ENCODE peak calls at places on chromosomes 16 and 17, in seven cellular contexts. One of them, this sample, is unnamed.

GRCh38 chr17:13429201-13429600 is 172.5 kb downstream of the HS3ST3A1 start:
- DNase-seq in testis: no peak
- DNase-seq in AG04450: peak
- DNase-seq in astrocyte of the spinal cord: peak
- DNase-seq in heart right ventricle: no peak
- DNase-seq in fibroblast of lung: peak
- DNase-seq in breast epithelium: no peak
- DNase-seq in this sample: no peak

GRCh38 chr17:9021985-9022552 is 759 bp downstream of the NTN1 start:
- DNase-seq in testis: peak
- DNase-seq in AG04450: no peak
- DNase-seq in astrocyte of the spinal cord: no peak
- DNase-seq in heart right ventricle: peak
- DNase-seq in fibroblast of lung: peak
- DNase-seq in breast epithelium: no peak
- DNase-seq in this sample: peak

GRCh38 chr16:2458887-2459646 is 842 bp upstream of the TEDC2 start:
- DNase-seq in testis: no peak
- DNase-seq in AG04450: no peak
- DNase-seq in astrocyte of the spinal cord: no peak
- DNase-seq in heart right ventricle: no peak
- DNase-seq in fibroblast of lung: no peak
- DNase-seq in breast epithelium: no peak
- DNase-seq in this sample: no peak

GRCh38 chr16:88591577-88592021 is 21.4 kb downstream of the ZC3H18 start:
- DNase-seq in testis: peak
- DNase-seq in AG04450: no peak
- DNase-seq in astrocyte of the spinal cord: no peak
- DNase-seq in heart right ventricle: peak
- DNase-seq in fibroblast of lung: peak
- DNase-seq in breast epithelium: peak
- DNase-seq in this sample: no peak

GRCh38 chr17:8152112-8152775 is at the start of gene PER1:
- DNase-seq in testis: peak
- DNase-seq in AG04450: peak
- DNase-seq in astrocyte of the spinal cord: peak
- DNase-seq in heart right ventricle: peak
- DNase-seq in fibroblast of lung: peak
- DNase-seq in breast epithelium: peak
- DNase-seq in this sample: peak

GRCh38 chr16:89360760-89361435 is 129.5 kb downstream of the ANKRD11 start:
- DNase-seq in testis: no peak
- DNase-seq in AG04450: no peak
- DNase-seq in astrocyte of the spinal cord: no peak
- DNase-seq in heart right ventricle: no peak
- DNase-seq in fibroblast of lung: no peak
- DNase-seq in breast epithelium: no peak
- DNase-seq in this sample: no peak

GRCh38 chr16:27853651-27854050 is 209.9 kb downstream of the GSG1L start:
- DNase-seq in testis: no peak
- DNase-seq in AG04450: no peak
- DNase-seq in astrocyte of the spinal cord: no peak
- DNase-seq in heart right ventricle: no peak
- DNase-seq in fibroblast of lung: no peak
- DNase-seq in breast epithelium: no peak
- DNase-seq in this sample: no peak

GRCh38 chr16:56589141-56590039 is at the start of gene MT3:
- DNase-seq in testis: peak
- DNase-seq in AG04450: no peak
- DNase-seq in astrocyte of the spinal cord: no peak
- DNase-seq in heart right ventricle: no peak
- DNase-seq in fibroblast of lung: peak
- DNase-seq in breast epithelium: no peak
- DNase-seq in this sample: peak

GRCh38 chr17:73639322-73639721 is 4.9 kb downstream of the SDK2 start:
- DNase-seq in testis: no peak
- DNase-seq in AG04450: no peak
- DNase-seq in astrocyte of the spinal cord: peak
- DNase-seq in heart right ventricle: no peak
- DNase-seq in fibroblast of lung: peak
- DNase-seq in breast epithelium: no peak
- DNase-seq in this sample: no peak

GRCh38 chr17:60134396-60135159 is 15.2 kb upstream of the CA4 start:
- DNase-seq in testis: peak
- DNase-seq in AG04450: no peak
- DNase-seq in astrocyte of the spinal cord: peak
- DNase-seq in heart right ventricle: peak
- DNase-seq in fibroblast of lung: peak
- DNase-seq in breast epithelium: no peak
- DNase-seq in this sample: no peak

GRCh38 chr16:65117701-65118448 is 4.0 kb downstream of the CDH11 start:
- DNase-seq in testis: peak
- DNase-seq in AG04450: peak
- DNase-seq in astrocyte of the spinal cord: peak
- DNase-seq in heart right ventricle: peak
- DNase-seq in fibroblast of lung: peak
- DNase-seq in breast epithelium: peak
- DNase-seq in this sample: peak
- H3K4me3 ChIP-seq in testis: no peak
- H3K4me3 ChIP-seq in AG04450: peak
- H3K4me3 ChIP-seq in astrocyte of the spinal cord: peak
- H3K4me3 ChIP-seq in heart right ventricle: no peak
- H3K4me3 ChIP-seq in fibroblast of lung: no peak
- H3K4me3 ChIP-seq in breast epithelium: no peak
- H3K4me3 ChIP-seq in this sample: no peak

DNA sequence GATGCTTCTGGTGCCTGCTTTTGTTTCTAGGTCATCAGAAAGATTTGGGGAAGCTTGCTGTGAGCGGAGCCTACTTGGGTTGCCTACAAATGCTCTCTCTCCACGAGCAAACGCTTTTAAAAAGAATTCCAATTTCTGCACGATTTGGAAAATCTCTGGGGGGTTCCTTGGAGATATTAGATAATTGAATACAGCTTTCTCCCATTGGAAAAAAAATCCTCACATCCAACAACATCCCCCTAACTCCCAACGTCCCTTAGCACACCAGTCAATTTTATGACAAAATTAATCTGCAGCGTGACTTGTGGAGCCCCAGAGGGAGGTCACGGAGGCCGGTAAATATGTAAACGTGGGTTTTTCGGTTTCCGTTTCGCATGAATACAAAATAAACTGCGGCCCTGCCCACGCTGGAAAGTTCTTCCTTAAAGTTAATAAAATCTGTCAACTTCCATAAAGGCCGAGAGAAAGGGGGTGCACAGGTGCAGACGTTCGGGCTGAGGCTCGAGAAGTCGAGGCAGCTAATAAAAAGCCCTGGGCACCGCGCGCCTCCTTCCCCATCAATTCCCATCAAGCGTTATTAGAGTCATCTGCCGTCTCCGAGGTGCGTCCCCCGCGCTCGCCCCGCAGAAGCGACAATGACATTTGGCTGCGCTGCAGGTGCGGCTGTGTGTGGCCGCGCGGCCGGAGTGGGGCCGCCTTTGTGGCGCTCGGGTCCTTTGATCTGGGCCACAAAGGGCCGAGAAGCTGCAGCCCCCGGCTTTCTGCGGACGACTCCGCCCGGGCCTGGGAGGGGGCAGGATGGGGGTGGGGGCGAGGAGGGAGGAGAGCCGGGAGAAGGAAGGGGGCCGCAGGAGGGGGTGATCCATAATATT is 37.6 kb downstream of the SALL1 start:
- DNase-seq in testis: no peak
- DNase-seq in AG04450: no peak
- DNase-seq in astrocyte of the spinal cord: no peak
- DNase-seq in heart right ventricle: no peak
- DNase-seq in fibroblast of lung: no peak
- DNase-seq in breast epithelium: no peak
- DNase-seq in this sample: no peak
- H3K4me3 ChIP-seq in testis: no peak
- H3K4me3 ChIP-seq in AG04450: no peak
- H3K4me3 ChIP-seq in astrocyte of the spinal cord: no peak
- H3K4me3 ChIP-seq in heart right ventricle: peak
- H3K4me3 ChIP-seq in fibroblast of lung: no peak
- H3K4me3 ChIP-seq in breast epithelium: no peak
- H3K4me3 ChIP-seq in this sample: no peak

GRCh38 chr17:38534498-38534885 is 71.3 kb downstream of the SRCIN1 start:
- DNase-seq in testis: no peak
- DNase-seq in AG04450: no peak
- DNase-seq in astrocyte of the spinal cord: no peak
- DNase-seq in heart right ventricle: no peak
- DNase-seq in fibroblast of lung: no peak
- DNase-seq in breast epithelium: no peak
- DNase-seq in this sample: no peak
- H3K4me3 ChIP-seq in testis: no peak
- H3K4me3 ChIP-seq in AG04450: no peak
- H3K4me3 ChIP-seq in astrocyte of the spinal cord: no peak
- H3K4me3 ChIP-seq in heart right ventricle: no peak
- H3K4me3 ChIP-seq in fibroblast of lung: no peak
- H3K4me3 ChIP-seq in breast epithelium: no peak
- H3K4me3 ChIP-seq in this sample: no peak

GRCh38 chr17:1709403-1709891 is 730 bp downstream of the TLCD2 start:
- DNase-seq in testis: no peak
- DNase-seq in AG04450: no peak
- DNase-seq in astrocyte of the spinal cord: no peak
- DNase-seq in heart right ventricle: no peak
- DNase-seq in fibroblast of lung: peak
- DNase-seq in breast epithelium: no peak
- DNase-seq in this sample: no peak
- H3K4me3 ChIP-seq in testis: peak
- H3K4me3 ChIP-seq in AG04450: peak
- H3K4me3 ChIP-seq in astrocyte of the spinal cord: peak
- H3K4me3 ChIP-seq in heart right ventricle: peak
- H3K4me3 ChIP-seq in fibroblast of lung: no peak
- H3K4me3 ChIP-seq in breast epithelium: peak
- H3K4me3 ChIP-seq in this sample: peak

GRCh38 chr16:73166394-73166971 is 118.6 kb upstream of the ZFHX3 start:
- DNase-seq in testis: no peak
- DNase-seq in AG04450: no peak
- DNase-seq in astrocyte of the spinal cord: no peak
- DNase-seq in heart right ventricle: no peak
- DNase-seq in fibroblast of lung: peak
- DNase-seq in breast epithelium: no peak
- DNase-seq in this sample: no peak
- H3K4me3 ChIP-seq in testis: peak
- H3K4me3 ChIP-seq in AG04450: peak
- H3K4me3 ChIP-seq in astrocyte of the spinal cord: no peak
- H3K4me3 ChIP-seq in heart right ventricle: peak
- H3K4me3 ChIP-seq in fibroblast of lung: peak
- H3K4me3 ChIP-seq in breast epithelium: peak
- H3K4me3 ChIP-seq in this sample: no peak

GRCh38 chr16:29900888-29901606 is 759 bp downstream of the ASPHD1 start:
- DNase-seq in testis: no peak
- DNase-seq in AG04450: no peak
- DNase-seq in astrocyte of the spinal cord: no peak
- DNase-seq in heart right ventricle: no peak
- DNase-seq in fibroblast of lung: no peak
- DNase-seq in breast epithelium: no peak
- DNase-seq in this sample: no peak
- H3K4me3 ChIP-seq in testis: no peak
- H3K4me3 ChIP-seq in AG04450: peak
- H3K4me3 ChIP-seq in astrocyte of the spinal cord: peak
- H3K4me3 ChIP-seq in heart right ventricle: peak
- H3K4me3 ChIP-seq in fibroblast of lung: peak
- H3K4me3 ChIP-seq in breast epithelium: peak
- H3K4me3 ChIP-seq in this sample: peak

GRCh38 chr17:57454729-57455062 is 198.4 kb downstream of the MSI2 start:
- DNase-seq in testis: no peak
- DNase-seq in AG04450: no peak
- DNase-seq in astrocyte of the spinal cord: no peak
- DNase-seq in heart right ventricle: no peak
- DNase-seq in fibroblast of lung: no peak
- DNase-seq in breast epithelium: no peak
- DNase-seq in this sample: no peak
- H3K4me3 ChIP-seq in testis: no peak
- H3K4me3 ChIP-seq in AG04450: no peak
- H3K4me3 ChIP-seq in astrocyte of the spinal cord: no peak
- H3K4me3 ChIP-seq in heart right ventricle: no peak
- H3K4me3 ChIP-seq in fibroblast of lung: no peak
- H3K4me3 ChIP-seq in breast epithelium: no peak
- H3K4me3 ChIP-seq in this sample: no peak

GRCh38 chr16:31407406-31407805 is 14.3 kb downstream of the ITGAD start:
- DNase-seq in testis: no peak
- DNase-seq in AG04450: no peak
- DNase-seq in astrocyte of the spinal cord: no peak
- DNase-seq in heart right ventricle: no peak
- DNase-seq in fibroblast of lung: no peak
- DNase-seq in breast epithelium: no peak
- DNase-seq in this sample: no peak

GRCh38 chr16:31401436-31401835 is 8.3 kb downstream of the ITGAD start:
- DNase-seq in testis: no peak
- DNase-seq in AG04450: no peak
- DNase-seq in astrocyte of the spinal cord: no peak
- DNase-seq in heart right ventricle: no peak
- DNase-seq in fibroblast of lung: no peak
- DNase-seq in breast epithelium: no peak
- DNase-seq in this sample: no peak

GRCh38 chr16:31403590-31404352 is 10.6 kb downstream of the ITGAD start:
- DNase-seq in testis: peak
- DNase-seq in AG04450: no peak
- DNase-seq in astrocyte of the spinal cord: no peak
- DNase-seq in heart right ventricle: no peak
- DNase-seq in fibroblast of lung: no peak
- DNase-seq in breast epithelium: no peak
- DNase-seq in this sample: no peak

GRCh38 chr16:31402687-31403086 is 9.6 kb downstream of the ITGAD start:
- DNase-seq in testis: no peak
- DNase-seq in AG04450: no peak
- DNase-seq in astrocyte of the spinal cord: no peak
- DNase-seq in heart right ventricle: no peak
- DNase-seq in fibroblast of lung: peak
- DNase-seq in breast epithelium: no peak
- DNase-seq in this sample: no peak

DNA sequence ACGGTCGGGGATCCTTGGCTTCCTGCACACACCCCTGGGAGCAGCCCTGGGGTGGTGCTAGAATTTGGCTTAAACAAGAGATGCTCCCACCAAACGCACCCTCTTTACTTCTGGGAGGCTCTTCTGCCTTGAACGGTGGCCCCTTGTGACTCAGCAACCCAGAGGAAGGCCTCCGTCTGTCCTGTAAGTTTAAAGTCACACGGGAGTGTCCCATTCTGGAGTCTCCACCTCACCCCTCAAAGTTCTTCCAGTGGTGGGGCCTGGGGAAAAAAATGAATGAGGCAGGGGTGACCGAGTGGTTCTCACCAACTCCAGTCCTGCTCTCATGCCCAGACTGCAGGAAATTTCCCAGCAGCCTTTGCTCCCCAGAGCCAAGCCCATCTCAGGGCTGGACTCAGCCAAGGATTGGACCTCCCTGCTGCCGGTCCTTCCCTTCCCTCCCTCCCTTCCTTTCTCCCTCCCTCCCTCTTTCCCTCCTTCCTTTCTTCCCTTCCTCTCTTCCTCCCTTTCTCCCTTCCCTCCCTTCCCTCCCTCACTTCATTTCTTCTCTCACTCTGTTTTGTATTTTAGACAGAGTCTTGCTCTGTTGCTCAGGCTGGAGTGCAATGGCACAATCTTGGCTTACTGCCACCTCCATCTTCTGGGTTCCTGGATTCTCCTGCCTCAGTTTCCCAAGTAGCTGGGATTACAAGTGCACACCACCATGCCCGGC is 11.4 kb downstream of the ITGAD start:
- DNase-seq in testis: peak
- DNase-seq in AG04450: no peak
- DNase-seq in astrocyte of the spinal cord: no peak
- DNase-seq in heart right ventricle: no peak
- DNase-seq in fibroblast of lung: peak
- DNase-seq in breast epithelium: no peak
- DNase-seq in this sample: no peak
- H3K4me3 ChIP-seq in testis: no peak
- H3K4me3 ChIP-seq in AG04450: peak
- H3K4me3 ChIP-seq in astrocyte of the spinal cord: no peak
- H3K4me3 ChIP-seq in heart right ventricle: peak
- H3K4me3 ChIP-seq in fibroblast of lung: no peak
- H3K4me3 ChIP-seq in breast epithelium: peak
- H3K4me3 ChIP-seq in this sample: no peak

GRCh38 chr17:78738698-78739097 is 43.4 kb downstream of the CYTH1 start:
- DNase-seq in testis: no peak
- DNase-seq in AG04450: no peak
- DNase-seq in astrocyte of the spinal cord: no peak
- DNase-seq in heart right ventricle: no peak
- DNase-seq in fibroblast of lung: no peak
- DNase-seq in breast epithelium: no peak
- DNase-seq in this sample: no peak
- H3K4me3 ChIP-seq in testis: no peak
- H3K4me3 ChIP-seq in AG04450: no peak
- H3K4me3 ChIP-seq in astrocyte of the spinal cord: no peak
- H3K4me3 ChIP-seq in heart right ventricle: no peak
- H3K4me3 ChIP-seq in fibroblast of lung: no peak
- H3K4me3 ChIP-seq in breast epithelium: no peak
- H3K4me3 ChIP-seq in this sample: no peak

This sample was measured in prostate gland.